ENCODE peak calls at places on chromosomes 3 and 15, in seven cellular contexts. R, H, X, U, W, Z and Y are unnamed samples.
A peak's percentile ranks its signal among the peaks of the same experiment; 100 is the strongest.

GRCh38 chr3:186160691-186161243 is 51.9 kb upstream of the ETV5 start:
- DNase-seq in R (no peak), H (no peak), X (no peak), U (no peak), W (no peak), Z (no peak), Y (no peak)

GRCh38 chr3:160981217-160981938 is 123.8 kb downstream of the B3GALNT1 start:
- DNase-seq in R (no peak), H (peak; percentile 60), X (no peak), U (no peak), W (no peak), Z (no peak), Y (peak; percentile 38)

GRCh38 chr3:5391226-5391625 is 203.7 kb downstream of the EDEM1 start:
- DNase-seq in R (no peak), H (no peak), X (no peak), U (no peak), W (no peak), Z (no peak), Y (no peak)

GRCh38 chr3:38457111-38458003 is 3.7 kb downstream of the ACVR2B start:
- DNase-seq in R (no peak), H (no peak), X (peak; percentile 31), U (no peak), W (no peak), Z (no peak), Y (no peak)

GRCh38 chr3:148648685-148649352 is 48.9 kb upstream of the AGTR1 start:
- DNase-seq in R (no peak), H (no peak), X (no peak), U (no peak), W (no peak), Z (peak; percentile 73), Y (peak; percentile 44)

GRCh38 chr15:67085818-67086649 is 20.6 kb downstream of the SMAD3 start:
- DNase-seq in R (no peak), H (peak; percentile 98), X (peak; percentile 40), U (no peak), W (no peak), Z (peak; percentile 91), Y (peak; percentile 71)

GRCh38 chr3:166446986-166447385 is 609.8 kb upstream of the BCHE start:
- DNase-seq in R (no peak), H (no peak), X (no peak), U (no peak), W (no peak), Z (peak; percentile 43), Y (no peak)

GRCh38 chr3:122555275-122556071 is 8.6 kb downstream of the PARP9 start:
- DNase-seq in R (no peak), H (no peak), X (no peak), U (no peak), W (no peak), Z (no peak), Y (no peak)

GRCh38 chr15:50182233-50183013 is 427 bp downstream of the SLC27A2 start:
- DNase-seq in R (peak; percentile 22), H (no peak), X (peak; percentile 25), U (peak; percentile 32), W (peak; percentile 85), Z (peak; percentile 24), Y (peak; percentile 41)

GRCh38 chr3:178382388-178383061 is 153.7 kb upstream of the KCNMB2 start:
- DNase-seq in R (no peak), H (no peak), X (no peak), U (no peak), W (no peak), Z (peak; percentile 94), Y (peak; percentile 8)

GRCh38 chr3:141439589-141439988 is 47.2 kb upstream of the RASA2 start:
- DNase-seq in R (no peak), H (no peak), X (no peak), U (no peak), W (no peak), Z (no peak), Y (no peak)

GRCh38 chr3:194637066-194637465 is 3.8 kb upstream of the TMEM44 start:
- DNase-seq in R (no peak), H (no peak), X (no peak), U (no peak), W (no peak), Z (no peak), Y (peak; percentile 39)

GRCh38 chr3:145650170-145650569 is 510.8 kb downstream of the PLOD2 start:
- DNase-seq in R (no peak), H (no peak), X (no peak), U (no peak), W (no peak), Z (no peak), Y (no peak)

GRCh38 chr3:109687626-109688025 is 350.3 kb upstream of the DPPA4 start:
- DNase-seq in R (no peak), H (no peak), X (no peak), U (no peak), W (no peak), Z (no peak), Y (no peak)

GRCh38 chr15:93485438-93485837 is 396.4 kb upstream of the RGMA start:
- DNase-seq in R (no peak), H (no peak), X (no peak), U (no peak), W (no peak), Z (no peak), Y (no peak)

GRCh38 chr15:72345280-72345679 is 25.3 kb upstream of the CELF6 start:
- DNase-seq in R (no peak), H (no peak), X (no peak), U (no peak), W (no peak), Z (no peak), Y (no peak)

GRCh38 chr3:195003006-195003892 is 267.7 kb downstream of the XXYLT1 start:
- DNase-seq in R (peak; percentile 81), H (no peak), X (peak; percentile 26), U (no peak), W (no peak), Z (peak; percentile 51), Y (peak; percentile 42)

GRCh38 chr3:133169669-133170068 is 131.5 kb downstream of the TMEM108 start:
- DNase-seq in R (no peak), H (no peak), X (no peak), U (no peak), W (peak; percentile 43), Z (no peak), Y (no peak)

GRCh38 chr3:133167340-133168024 is 129.3 kb downstream of the TMEM108 start:
- DNase-seq in R (no peak), H (no peak), X (no peak), U (no peak), W (no peak), Z (no peak), Y (no peak)

GRCh38 chr3:133162906-133163305 is 124.7 kb downstream of the TMEM108 start:
- DNase-seq in R (no peak), H (no peak), X (no peak), U (no peak), W (no peak), Z (no peak), Y (no peak)

DNA sequence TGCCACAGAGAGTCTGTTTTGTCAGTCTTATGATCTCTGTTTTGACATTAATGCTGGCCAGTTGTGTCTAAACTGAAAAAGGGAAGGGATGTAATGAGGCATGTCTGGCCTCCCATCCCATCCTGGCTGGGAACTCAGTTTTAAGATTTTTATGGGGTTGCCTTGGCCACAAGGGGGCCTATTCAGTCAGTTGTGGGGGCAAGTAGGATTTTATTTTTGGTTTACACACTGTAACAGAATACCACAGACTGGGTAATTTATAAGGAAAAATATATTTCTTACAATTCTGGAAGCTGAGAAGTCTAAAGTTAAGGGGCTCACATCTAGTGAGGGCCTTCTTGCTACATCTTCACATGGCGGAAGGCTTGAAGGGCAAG is 129.8 kb downstream of the TMEM108 start:
- DNase-seq in R (no peak), H (no peak), X (no peak), U (no peak), W (no peak), Z (no peak), Y (no peak)
- TF ChIP-seq CTCF in R (no peak), H (peak; percentile 3), X (no peak), U (peak; percentile 18), W (peak; percentile 39), Z (no peak), Y (no peak)

GRCh38 chr3:57646723-57647122 is 46.2 kb downstream of the DENND6A start:
- DNase-seq in R (no peak), H (no peak), X (no peak), U (no peak), W (peak; percentile 11), Z (peak; percentile 56), Y (peak; percentile 36)
- TF ChIP-seq CTCF in R (no peak), H (no peak), X (no peak), U (no peak), W (peak; percentile 37), Z (no peak), Y (peak; percentile 23)

GRCh38 chr3:196711838-196712513 is at the start of the genes CEP19 and PIGX:
- DNase-seq in R (peak; percentile 89), H (peak; percentile 93), X (peak; percentile 85), U (peak; percentile 88), W (peak; percentile 99), Z (peak; percentile 81), Y (peak; percentile 79)
- TF ChIP-seq CTCF in R (no peak), H (no peak), X (no peak), U (no peak), W (no peak), Z (no peak), Y (no peak)

DNA sequence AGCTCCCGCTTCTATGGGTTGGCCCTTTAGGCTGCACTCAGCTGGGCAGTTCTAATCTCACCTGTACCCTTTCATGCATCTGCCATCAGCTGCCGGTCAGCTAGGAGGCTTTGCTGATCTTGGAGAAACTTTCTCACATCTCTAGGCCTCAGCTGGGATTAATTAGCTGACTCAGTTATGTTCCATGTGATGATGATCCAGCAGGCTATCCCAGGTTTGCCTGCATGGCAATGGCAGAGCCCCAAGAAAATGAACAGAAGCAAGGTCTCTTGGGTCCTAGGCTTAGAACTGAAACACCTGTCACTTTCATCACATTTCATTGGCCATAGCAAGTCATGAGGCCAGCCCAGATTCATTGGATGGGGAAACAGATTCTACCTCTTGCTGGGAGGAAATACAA is 304.6 kb upstream of the TBC1D5 start:
- DNase-seq in R (no peak), H (no peak), X (no peak), U (no peak), W (no peak), Z (no peak), Y (no peak)
- TF ChIP-seq CTCF in R (no peak), H (no peak), X (no peak), U (no peak), W (no peak), Z (no peak), Y (no peak)

GRCh38 chr3:143972495-143973351 is 1.1 kb downstream of the DIPK2A start:
- DNase-seq in R (peak; percentile 75), H (peak; percentile 93), X (peak; percentile 71), U (peak; percentile 81), W (peak; percentile 60), Z (peak; percentile 90), Y (peak; percentile 89)
- TF ChIP-seq CTCF in R (peak; percentile 51), H (peak; percentile 57), X (peak; percentile 25), U (peak; percentile 48), W (peak; percentile 28), Z (peak; percentile 60), Y (peak; percentile 46)

GRCh38 chr3:535566-536416 is 339.2 kb downstream of the CHL1 start:
- DNase-seq in R (peak; percentile 24), H (no peak), X (peak; percentile 61), U (no peak), W (peak; percentile 70), Z (peak; percentile 61), Y (no peak)
- TF ChIP-seq CTCF in R (no peak), H (no peak), X (peak; percentile 11), U (no peak), W (peak; percentile 51), Z (peak; percentile 21), Y (no peak)